ENCODE peak calls at places on chromosome 16, in six cellular contexts. L, O, M, Z, G and X are unnamed samples.

GRCh38 chr16:67399749-67400704 is 6.7 kb upstream of the TPPP3 start:
- DNase-seq in L (no peak), O (no peak), M (no peak), Z (no peak), G (no peak), X (no peak)

GRCh38 chr16:48978501-48978900 is 303.1 kb downstream of the CBLN1 start:
- DNase-seq in L (no peak), O (no peak), M (no peak), Z (no peak), G (no peak), X (no peak)

GRCh38 chr16:57801098-57801855 is 1.0 kb downstream of the KIFC3 start:
- DNase-seq in L (no peak), O (no peak), M (peak; percentile 24), Z (peak; percentile 70), G (no peak), X (no peak)

GRCh38 chr16:14286381-14287230 is 215.5 kb downstream of the MRTFB start:
- DNase-seq in L (no peak), O (no peak), M (no peak), Z (peak; percentile 57), G (no peak), X (no peak)

GRCh38 chr16:68319185-68319908 is 8.5 kb downstream of the PRMT7 start:
- DNase-seq in L (no peak), O (no peak), M (no peak), Z (no peak), G (no peak), X (no peak)

GRCh38 chr16:9434659-9435058 is 343.2 kb downstream of the HAPSTR1 start:
- DNase-seq in L (no peak), O (no peak), M (no peak), Z (no peak), G (no peak), X (no peak)

GRCh38 chr16:82639666-82640336 is 13.0 kb downstream of the CDH13 start:
- DNase-seq in L (peak; percentile 66), O (peak; percentile 62), M (no peak), Z (peak; percentile 71), G (peak; percentile 72), X (peak; percentile 70)

GRCh38 chr16:56199164-56199563 is 7.9 kb downstream of the GNAO1 start:
- DNase-seq in L (no peak), O (no peak), M (no peak), Z (no peak), G (no peak), X (no peak)

GRCh38 chr16:14513389-14514107 is 116.5 kb downstream of the PARN start:
- DNase-seq in L (no peak), O (peak; percentile 56), M (no peak), Z (no peak), G (no peak), X (no peak)

GRCh38 chr16:4882261-4882632 is 35.0 kb downstream of the UBN1 start:
- DNase-seq in L (no peak), O (no peak), M (no peak), Z (peak; percentile 76), G (no peak), X (no peak)

GRCh38 chr16:4944333-4945281 is 7.7 kb upstream of the PPL start:
- DNase-seq in L (no peak), O (peak; percentile 94), M (peak; percentile 80), Z (peak; percentile 99), G (no peak), X (peak; percentile 97)

GRCh38 chr16:23836404-23837291 is 865 bp downstream of the PRKCB start:
- DNase-seq in L (no peak), O (peak; percentile 48), M (no peak), Z (no peak), G (peak; percentile 8), X (peak; percentile 19)

GRCh38 chr16:74607967-74608356 is 1.0 kb upstream of the GLG1 start:
- DNase-seq in L (no peak), O (no peak), M (no peak), Z (no peak), G (peak; percentile 3), X (no peak)

GRCh38 chr16:68360547-68360946 is 49.7 kb downstream of the PRMT7 start:
- DNase-seq in L (no peak), O (no peak), M (no peak), Z (no peak), G (no peak), X (no peak)

GRCh38 chr16:89046491-89046890 is 47.2 kb upstream of the ACSF3 start:
- DNase-seq in L (no peak), O (no peak), M (no peak), Z (no peak), G (no peak), X (no peak)

GRCh38 chr16:73427177-73427576 is 379.2 kb upstream of the ZFHX3 start:
- DNase-seq in L (no peak), O (no peak), M (no peak), Z (no peak), G (no peak), X (no peak)

GRCh38 chr16:20886320-20886719 is 13.8 kb downstream of the DCUN1D3 start:
- DNase-seq in L (no peak), O (no peak), M (no peak), Z (no peak), G (no peak), X (no peak)

GRCh38 chr16:65319621-65320231 is 197.9 kb upstream of the CDH11 start:
- DNase-seq in L (no peak), O (no peak), M (no peak), Z (no peak), G (no peak), X (no peak)

GRCh38 chr16:24013733-24014645 is 178.2 kb downstream of the PRKCB start:
- DNase-seq in L (no peak), O (peak; percentile 31), M (no peak), Z (no peak), G (no peak), X (no peak)

GRCh38 chr16:11138769-11139623 is 117.0 kb downstream of the SOCS1 start:
- DNase-seq in L (no peak), O (no peak), M (peak; percentile 70), Z (peak; percentile 74), G (no peak), X (no peak)

GRCh38 chr16:57624044-57624688 is 4.3 kb upstream of the ADGRG1 start:
- DNase-seq in L (no peak), O (no peak), M (no peak), Z (peak; percentile 79), G (no peak), X (no peak)

GRCh38 chr16:22141746-22142145 is 20.6 kb upstream of the SDR42E2 start:
- DNase-seq in L (no peak), O (no peak), M (no peak), Z (peak; percentile 8), G (no peak), X (no peak)

GRCh38 chr16:22641030-22641671 is 130.5 kb downstream of the NPIPB5 start:
- DNase-seq in L (no peak), O (no peak), M (no peak), Z (peak; percentile 28), G (no peak), X (no peak)

GRCh38 chr16:74199066-74199841 is 97.4 kb upstream of the PSMD7 start:
- DNase-seq in L (no peak), O (no peak), M (no peak), Z (no peak), G (no peak), X (no peak)

GRCh38 chr16:30183961-30184429 is 593 bp downstream of the CORO1A start:
- DNase-seq in L (no peak), O (peak; percentile 53), M (no peak), Z (no peak), G (no peak), X (no peak)

GRCh38 chr16:75679366-75679765 is 2.6 kb upstream of the CPHXL2 start:
- DNase-seq in L (no peak), O (no peak), M (no peak), Z (peak; percentile 4), G (no peak), X (no peak)

GRCh38 chr16:89407925-89408300 is 82.4 kb downstream of the ANKRD11 start:
- DNase-seq in L (no peak), O (no peak), M (no peak), Z (peak; percentile 50), G (no peak), X (no peak)

GRCh38 chr16:70688266-70688742 is 2.5 kb upstream of the MTSS2 start:
- DNase-seq in L (peak; percentile 91), O (peak; percentile 57), M (no peak), Z (peak; percentile 91), G (no peak), X (no peak)

GRCh38 chr16:4515611-4516233 is 22.9 kb downstream of the CDIP1 start:
- DNase-seq in L (no peak), O (no peak), M (no peak), Z (peak; percentile 46), G (no peak), X (no peak)

GRCh38 chr16:59192551-59193199 is 458.6 kb upstream of the GOT2 start:
- DNase-seq in L (no peak), O (no peak), M (no peak), Z (no peak), G (peak; percentile 63), X (no peak)

GRCh38 chr16:87945351-87946042 is 5.7 kb upstream of the BANP start:
- DNase-seq in L (peak; percentile 71), O (peak; percentile 78), M (no peak), Z (peak; percentile 77), G (no peak), X (peak; percentile 76)

GRCh38 chr16:65782537-65783290 is 583.8 kb upstream of the CDH5 start:
- DNase-seq in L (no peak), O (no peak), M (peak; percentile 56), Z (peak; percentile 93), G (no peak), X (no peak)

GRCh38 chr16:57572978-57573733 is 30.7 kb downstream of the ADGRG5 start:
- DNase-seq in L (no peak), O (no peak), M (no peak), Z (no peak), G (no peak), X (no peak)

GRCh38 chr16:8716592-8716991 is 42.2 kb downstream of the ABAT start:
- DNase-seq in L (no peak), O (no peak), M (no peak), Z (no peak), G (no peak), X (no peak)

GRCh38 chr16:72093448-72094265 is at the start of the genes DHX38 and TXNL4B:
- DNase-seq in L (peak; percentile 97), O (peak; percentile 95), M (peak; percentile 95), Z (peak; percentile 99), G (peak; percentile 84), X (peak; percentile 87)

GRCh38 chr16:27232875-27233605 is 29.7 kb downstream of the KDM8 start:
- DNase-seq in L (no peak), O (no peak), M (no peak), Z (no peak), G (no peak), X (no peak)
- TF ChIP-seq CTCF in L (no peak), O (no peak), M (no peak), Z (no peak), G (no peak), X (no peak)

GRCh38 chr16:62194828-62195227 is 158.6 kb upstream of the CDH8 start:
- DNase-seq in L (no peak), O (no peak), M (no peak), Z (no peak), G (no peak), X (no peak)
- TF ChIP-seq CTCF in L (no peak), O (no peak), M (peak; percentile 1), Z (no peak), G (peak; percentile 22), X (no peak)

GRCh38 chr16:12271006-12271405 is 294.5 kb downstream of the SNX29 start:
- DNase-seq in L (peak; percentile 58), O (no peak), M (no peak), Z (peak; percentile 11), G (peak; percentile 18), X (no peak)
- TF ChIP-seq CTCF in L (peak; percentile 57), O (no peak), M (peak; percentile 48), Z (peak; percentile 33), G (peak; percentile 49), X (no peak)

GRCh38 chr16:3266873-3267537 is 10.6 kb upstream of the MEFV start:
- DNase-seq in L (no peak), O (no peak), M (peak; percentile 31), Z (peak; percentile 62), G (no peak), X (no peak)
- TF ChIP-seq CTCF in L (peak; percentile 54), O (no peak), M (peak; percentile 65), Z (peak; percentile 71), G (peak; percentile 56), X (peak; percentile 28)